ENCODE peak calls at places on chromosomes 13 and 19, in six cellular contexts. One of them, this sample, is unnamed.

GRCh38 chr13:22211876-22212275 is 541.0 kb downstream of the FGF9 start:
- DNase-seq in cardiac septum: no peak
- DNase-seq in NCI-H1092: no peak
- DNase-seq in nucleus accumbens: no peak
- DNase-seq in stimulated activated CD4-positive, alpha-beta T cell treated with anti-CD3 and anti-CD28 coated beads, Interleukin-1b, Interleukin-23, amount 100 ng/mL, for 24 hours: no peak
- DNase-seq in small intestine: no peak
- DNase-seq in this sample: no peak

GRCh38 chr13:21800847-21801616 is 130.2 kb downstream of the FGF9 start:
- DNase-seq in nucleus accumbens: no peak
- DNase-seq in stimulated activated CD4-positive, alpha-beta T cell treated with anti-CD3 and anti-CD28 coated beads, Interleukin-1b, Interleukin-23, amount 100 ng/mL, for 24 hours: no peak
- DNase-seq in cardiac septum: no peak
- DNase-seq in small intestine: peak
- DNase-seq in NCI-H1092: no peak
- DNase-seq in this sample: no peak

GRCh38 chr19:30036154-30037129 is 94.4 kb downstream of the URI1 start:
- DNase-seq in nucleus accumbens: no peak
- DNase-seq in NCI-H1092: no peak
- DNase-seq in cardiac septum: no peak
- DNase-seq in small intestine: no peak
- DNase-seq in stimulated activated CD4-positive, alpha-beta T cell treated with anti-CD3 and anti-CD28 coated beads, Interleukin-1b, Interleukin-23, amount 100 ng/mL, for 24 hours: no peak
- DNase-seq in this sample: no peak

GRCh38 chr13:47087841-47088240 is 191.0 kb upstream of the HTR2A start:
- DNase-seq in nucleus accumbens: no peak
- DNase-seq in stimulated activated CD4-positive, alpha-beta T cell treated with anti-CD3 and anti-CD28 coated beads, Interleukin-1b, Interleukin-23, amount 100 ng/mL, for 24 hours: no peak
- DNase-seq in cardiac septum: no peak
- DNase-seq in small intestine: no peak
- DNase-seq in NCI-H1092: no peak
- DNase-seq in this sample: no peak

GRCh38 chr19:22595918-22596341 is 38.2 kb upstream of the ZNF492 start:
- DNase-seq in stimulated activated CD4-positive, alpha-beta T cell treated with anti-CD3 and anti-CD28 coated beads, Interleukin-1b, Interleukin-23, amount 100 ng/mL, for 24 hours: no peak
- DNase-seq in nucleus accumbens: no peak
- DNase-seq in cardiac septum: no peak
- DNase-seq in small intestine: no peak
- DNase-seq in NCI-H1092: no peak
- DNase-seq in this sample: no peak

GRCh38 chr13:114077938-114078335 is 54.5 kb downstream of the RASA3 start:
- DNase-seq in stimulated activated CD4-positive, alpha-beta T cell treated with anti-CD3 and anti-CD28 coated beads, Interleukin-1b, Interleukin-23, amount 100 ng/mL, for 24 hours: no peak
- DNase-seq in NCI-H1092: no peak
- DNase-seq in small intestine: no peak
- DNase-seq in cardiac septum: peak
- DNase-seq in nucleus accumbens: no peak
- DNase-seq in this sample: peak

GRCh38 chr19:9836021-9836420 is 903 bp downstream of the PIN1 start:
- DNase-seq in NCI-H1092: no peak
- DNase-seq in small intestine: peak
- DNase-seq in cardiac septum: no peak
- DNase-seq in nucleus accumbens: no peak
- DNase-seq in stimulated activated CD4-positive, alpha-beta T cell treated with anti-CD3 and anti-CD28 coated beads, Interleukin-1b, Interleukin-23, amount 100 ng/mL, for 24 hours: no peak
- DNase-seq in this sample: no peak

GRCh38 chr19:5624154-5624663 is 1.3 kb downstream of the SAFB start:
- DNase-seq in NCI-H1092: no peak
- DNase-seq in cardiac septum: no peak
- DNase-seq in small intestine: peak
- DNase-seq in stimulated activated CD4-positive, alpha-beta T cell treated with anti-CD3 and anti-CD28 coated beads, Interleukin-1b, Interleukin-23, amount 100 ng/mL, for 24 hours: no peak
- DNase-seq in nucleus accumbens: peak
- DNase-seq in this sample: no peak

GRCh38 chr19:1247747-1248453 is 483 bp upstream of the MIDN start:
- DNase-seq in small intestine: peak
- DNase-seq in nucleus accumbens: no peak
- DNase-seq in NCI-H1092: no peak
- DNase-seq in stimulated activated CD4-positive, alpha-beta T cell treated with anti-CD3 and anti-CD28 coated beads, Interleukin-1b, Interleukin-23, amount 100 ng/mL, for 24 hours: peak
- DNase-seq in cardiac septum: peak
- DNase-seq in this sample: peak

GRCh38 chr19:13906525-13906904 is 514 bp downstream of the CC2D1A start:
- DNase-seq in nucleus accumbens: no peak
- DNase-seq in cardiac septum: no peak
- DNase-seq in small intestine: peak
- DNase-seq in stimulated activated CD4-positive, alpha-beta T cell treated with anti-CD3 and anti-CD28 coated beads, Interleukin-1b, Interleukin-23, amount 100 ng/mL, for 24 hours: no peak
- DNase-seq in NCI-H1092: no peak
- DNase-seq in this sample: no peak

GRCh38 chr19:30861896-30862295 is 487.3 kb downstream of the TSHZ3 start:
- DNase-seq in NCI-H1092: no peak
- DNase-seq in nucleus accumbens: no peak
- DNase-seq in stimulated activated CD4-positive, alpha-beta T cell treated with anti-CD3 and anti-CD28 coated beads, Interleukin-1b, Interleukin-23, amount 100 ng/mL, for 24 hours: no peak
- DNase-seq in cardiac septum: no peak
- DNase-seq in small intestine: no peak
- DNase-seq in this sample: no peak

GRCh38 chr19:49142866-49143335 is 12.3 kb downstream of the HRC start:
- DNase-seq in stimulated activated CD4-positive, alpha-beta T cell treated with anti-CD3 and anti-CD28 coated beads, Interleukin-1b, Interleukin-23, amount 100 ng/mL, for 24 hours: peak
- DNase-seq in nucleus accumbens: peak
- DNase-seq in small intestine: peak
- DNase-seq in NCI-H1092: peak
- DNase-seq in cardiac septum: peak
- DNase-seq in this sample: peak

GRCh38 chr19:19155495-19156219 is 14.4 kb downstream of the MEF2B start:
- DNase-seq in small intestine: no peak
- DNase-seq in nucleus accumbens: no peak
- DNase-seq in cardiac septum: no peak
- DNase-seq in stimulated activated CD4-positive, alpha-beta T cell treated with anti-CD3 and anti-CD28 coated beads, Interleukin-1b, Interleukin-23, amount 100 ng/mL, for 24 hours: no peak
- DNase-seq in NCI-H1092: no peak
- DNase-seq in this sample: no peak

GRCh38 chr13:97568850-97569249 is 134.9 kb downstream of the RAP2A start:
- DNase-seq in NCI-H1092: no peak
- DNase-seq in small intestine: no peak
- DNase-seq in nucleus accumbens: no peak
- DNase-seq in stimulated activated CD4-positive, alpha-beta T cell treated with anti-CD3 and anti-CD28 coated beads, Interleukin-1b, Interleukin-23, amount 100 ng/mL, for 24 hours: no peak
- DNase-seq in cardiac septum: no peak
- DNase-seq in this sample: no peak